ENCODE peak calls at places on chromosome 13, in ten cellular contexts. One of them, this sample, is unnamed.

GRCh38 chr13:36430247-36431203 is 1.8 kb upstream of the CCNA1 start:
- DNase-seq in cardiac fibroblast: no peak
- DNase-seq in ascending aorta: no peak
- DNase-seq in heart left ventricle: no peak
- DNase-seq in left ventricle myocardium inferior: peak
- DNase-seq in AG10803: no peak
- DNase-seq in HFF-Myc: no peak
- DNase-seq in stomach: peak
- DNase-seq in A549: no peak
- DNase-seq in psoas muscle: no peak
- DNase-seq in this sample: no peak

GRCh38 chr13:102310691-102311432 is 91.0 kb downstream of the FGF14 start:
- DNase-seq in psoas muscle: peak
- DNase-seq in left ventricle myocardium inferior: peak
- DNase-seq in ascending aorta: no peak
- DNase-seq in AG10803: no peak
- DNase-seq in A549: no peak
- DNase-seq in cardiac fibroblast: no peak
- DNase-seq in HFF-Myc: no peak
- DNase-seq in stomach: no peak
- DNase-seq in heart left ventricle: peak
- DNase-seq in this sample: no peak

GRCh38 chr13:51861728-51862300 is at the start of gene CCDC70:
- DNase-seq in psoas muscle: no peak
- DNase-seq in cardiac fibroblast: no peak
- DNase-seq in left ventricle myocardium inferior: no peak
- DNase-seq in stomach: no peak
- DNase-seq in AG10803: no peak
- DNase-seq in heart left ventricle: no peak
- DNase-seq in A549: no peak
- DNase-seq in ascending aorta: no peak
- DNase-seq in HFF-Myc: no peak
- DNase-seq in this sample: no peak

GRCh38 chr13:38265135-38265497 is 84.5 kb upstream of the UFM1 start:
- DNase-seq in heart left ventricle: no peak
- DNase-seq in A549: no peak
- DNase-seq in psoas muscle: no peak
- DNase-seq in stomach: no peak
- DNase-seq in ascending aorta: no peak
- DNase-seq in cardiac fibroblast: no peak
- DNase-seq in left ventricle myocardium inferior: no peak
- DNase-seq in AG10803: no peak
- DNase-seq in HFF-Myc: no peak
- DNase-seq in this sample: no peak

GRCh38 chr13:77084755-77085154 is 57.8 kb upstream of the FBXL3 start:
- DNase-seq in psoas muscle: no peak
- DNase-seq in stomach: no peak
- DNase-seq in cardiac fibroblast: no peak
- DNase-seq in AG10803: no peak
- DNase-seq in A549: no peak
- DNase-seq in heart left ventricle: no peak
- DNase-seq in left ventricle myocardium inferior: no peak
- DNase-seq in HFF-Myc: no peak
- DNase-seq in ascending aorta: no peak
- DNase-seq in this sample: no peak

GRCh38 chr13:45341799-45342584 is 1.0 kb upstream of the TPT1 start:
- DNase-seq in stomach: peak
- DNase-seq in ascending aorta: peak
- DNase-seq in A549: no peak
- DNase-seq in left ventricle myocardium inferior: peak
- DNase-seq in HFF-Myc: no peak
- DNase-seq in cardiac fibroblast: peak
- DNase-seq in AG10803: peak
- DNase-seq in psoas muscle: peak
- DNase-seq in heart left ventricle: no peak
- DNase-seq in this sample: no peak

GRCh38 chr13:95982144-95982543 is 71.1 kb downstream of the UGGT2 start:
- DNase-seq in ascending aorta: no peak
- DNase-seq in left ventricle myocardium inferior: no peak
- DNase-seq in psoas muscle: no peak
- DNase-seq in heart left ventricle: no peak
- DNase-seq in cardiac fibroblast: no peak
- DNase-seq in HFF-Myc: no peak
- DNase-seq in stomach: no peak
- DNase-seq in AG10803: no peak
- DNase-seq in A549: no peak
- DNase-seq in this sample: no peak

GRCh38 chr13:27981006-27981708 is 7.3 kb downstream of the URAD start:
- DNase-seq in AG10803: no peak
- DNase-seq in heart left ventricle: no peak
- DNase-seq in A549: no peak
- DNase-seq in stomach: no peak
- DNase-seq in HFF-Myc: no peak
- DNase-seq in psoas muscle: no peak
- DNase-seq in cardiac fibroblast: no peak
- DNase-seq in ascending aorta: no peak
- DNase-seq in left ventricle myocardium inferior: no peak
- DNase-seq in this sample: no peak

GRCh38 chr13:46166221-46166584 is 15.8 kb downstream of the LCP1 start:
- DNase-seq in AG10803: no peak
- DNase-seq in heart left ventricle: no peak
- DNase-seq in cardiac fibroblast: no peak
- DNase-seq in A549: no peak
- DNase-seq in left ventricle myocardium inferior: no peak
- DNase-seq in stomach: no peak
- DNase-seq in ascending aorta: no peak
- DNase-seq in psoas muscle: no peak
- DNase-seq in HFF-Myc: no peak
- DNase-seq in this sample: no peak

GRCh38 chr13:104204177-104204576 is 1138.0 kb upstream of the SLC10A2 start:
- DNase-seq in left ventricle myocardium inferior: no peak
- DNase-seq in ascending aorta: no peak
- DNase-seq in AG10803: no peak
- DNase-seq in heart left ventricle: no peak
- DNase-seq in cardiac fibroblast: no peak
- DNase-seq in A549: no peak
- DNase-seq in HFF-Myc: no peak
- DNase-seq in stomach: no peak
- DNase-seq in psoas muscle: no peak
- DNase-seq in this sample: no peak

GRCh38 chr13:35744566-35745203 is 268.2 kb upstream of the MAB21L1 start:
- DNase-seq in A549: no peak
- DNase-seq in left ventricle myocardium inferior: no peak
- DNase-seq in cardiac fibroblast: peak
- DNase-seq in stomach: no peak
- DNase-seq in AG10803: no peak
- DNase-seq in HFF-Myc: no peak
- DNase-seq in ascending aorta: no peak
- DNase-seq in psoas muscle: no peak
- DNase-seq in heart left ventricle: no peak
- DNase-seq in this sample: no peak

GRCh38 chr13:102779426-102780159 is 6.0 kb upstream of the TEX30 start:
- DNase-seq in cardiac fibroblast: no peak
- DNase-seq in stomach: no peak
- DNase-seq in AG10803: no peak
- DNase-seq in psoas muscle: no peak
- DNase-seq in A549: no peak
- DNase-seq in ascending aorta: no peak
- DNase-seq in HFF-Myc: no peak
- DNase-seq in heart left ventricle: no peak
- DNase-seq in left ventricle myocardium inferior: no peak
- DNase-seq in this sample: peak

GRCh38 chr13:40377783-40378182 is 288.7 kb downstream of the FOXO1 start:
- DNase-seq in cardiac fibroblast: peak
- DNase-seq in stomach: no peak
- DNase-seq in heart left ventricle: no peak
- DNase-seq in ascending aorta: no peak
- DNase-seq in A549: no peak
- DNase-seq in AG10803: peak
- DNase-seq in HFF-Myc: no peak
- DNase-seq in psoas muscle: no peak
- DNase-seq in left ventricle myocardium inferior: no peak
- DNase-seq in this sample: no peak

GRCh38 chr13:41059466-41059865 is 1.8 kb upstream of the WBP4 start:
- DNase-seq in HFF-Myc: no peak
- DNase-seq in ascending aorta: no peak
- DNase-seq in left ventricle myocardium inferior: no peak
- DNase-seq in AG10803: peak
- DNase-seq in stomach: no peak
- DNase-seq in heart left ventricle: no peak
- DNase-seq in cardiac fibroblast: peak
- DNase-seq in A549: no peak
- DNase-seq in psoas muscle: no peak
- DNase-seq in this sample: no peak

DNA sequence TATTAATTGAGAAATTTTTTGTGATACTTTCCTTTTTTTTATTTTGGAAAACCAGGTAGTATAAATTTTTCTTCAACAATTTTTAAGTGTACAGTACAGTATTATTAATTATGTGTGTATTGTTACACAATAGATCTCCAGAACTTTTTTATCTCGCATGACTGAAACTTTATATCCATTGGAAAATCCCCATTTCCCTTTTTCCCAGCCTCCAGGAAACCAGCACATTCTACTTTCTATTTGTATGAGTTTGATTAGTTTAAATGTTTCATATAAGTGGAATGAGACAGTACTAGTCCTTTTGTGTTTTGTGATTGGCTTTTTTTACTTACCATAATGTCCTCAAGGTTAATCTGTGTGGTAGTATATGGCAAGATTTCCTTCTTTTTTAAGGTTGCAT is 399.5 kb upstream of the ARGLU1 start:
- DNase-seq in ascending aorta: no peak
- DNase-seq in heart left ventricle: no peak
- DNase-seq in left ventricle myocardium inferior: no peak
- DNase-seq in AG10803: no peak
- DNase-seq in A549: no peak
- DNase-seq in psoas muscle: no peak
- DNase-seq in stomach: no peak
- DNase-seq in HFF-Myc: no peak
- DNase-seq in cardiac fibroblast: no peak
- DNase-seq in this sample: no peak
- H3K4me3 ChIP-seq in ascending aorta: no peak
- H3K4me3 ChIP-seq in heart left ventricle: no peak
- H3K4me3 ChIP-seq in left ventricle myocardium inferior: no peak
- H3K4me3 ChIP-seq in AG10803: no peak
- H3K4me3 ChIP-seq in A549: no peak
- H3K4me3 ChIP-seq in psoas muscle: no peak
- H3K4me3 ChIP-seq in stomach: no peak
- H3K4me3 ChIP-seq in HFF-Myc: no peak
- H3K4me3 ChIP-seq in cardiac fibroblast: no peak
- H3K4me3 ChIP-seq in this sample: no peak

DNA sequence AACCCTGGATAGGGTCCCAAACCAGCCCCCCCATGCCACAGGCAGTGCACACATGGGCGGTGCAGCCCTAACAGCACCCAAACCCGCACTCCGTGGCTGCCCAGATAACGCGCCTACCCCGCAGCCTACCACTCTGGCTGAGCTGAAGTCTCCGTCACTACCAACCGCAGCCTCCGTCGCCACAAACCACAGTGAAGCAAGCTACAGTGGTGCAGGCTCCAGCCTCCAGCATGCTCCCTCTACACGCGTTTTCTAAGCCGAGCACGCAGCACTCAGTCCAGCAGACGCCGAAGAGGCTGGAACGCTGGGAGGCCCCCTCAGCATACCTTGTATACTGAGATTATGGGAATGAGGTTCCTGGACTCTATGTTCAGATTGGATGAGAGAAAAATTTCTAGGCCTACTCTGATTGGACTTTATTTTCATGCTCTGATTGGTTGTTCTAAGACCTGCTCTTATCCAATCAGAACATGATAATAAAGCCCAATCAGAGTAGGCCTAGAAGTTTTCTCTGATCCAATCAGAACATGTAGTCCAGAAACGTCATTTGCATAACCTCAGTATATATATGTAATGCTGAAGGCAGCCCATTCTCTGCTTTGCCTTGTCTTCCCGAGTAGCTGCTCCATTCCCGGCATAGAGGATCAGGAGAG is 56.7 kb upstream of the C1QTNF9B start:
- DNase-seq in AG10803: no peak
- DNase-seq in A549: no peak
- DNase-seq in left ventricle myocardium inferior: no peak
- DNase-seq in psoas muscle: no peak
- DNase-seq in ascending aorta: no peak
- DNase-seq in cardiac fibroblast: no peak
- DNase-seq in stomach: no peak
- DNase-seq in heart left ventricle: no peak
- DNase-seq in HFF-Myc: no peak
- DNase-seq in this sample: no peak
- H3K4me3 ChIP-seq in AG10803: no peak
- H3K4me3 ChIP-seq in A549: no peak
- H3K4me3 ChIP-seq in left ventricle myocardium inferior: no peak
- H3K4me3 ChIP-seq in psoas muscle: no peak
- H3K4me3 ChIP-seq in ascending aorta: no peak
- H3K4me3 ChIP-seq in cardiac fibroblast: no peak
- H3K4me3 ChIP-seq in stomach: no peak
- H3K4me3 ChIP-seq in heart left ventricle: no peak
- H3K4me3 ChIP-seq in HFF-Myc: no peak
- H3K4me3 ChIP-seq in this sample: no peak

GRCh38 chr13:59744747-59745394 is 418.9 kb downstream of the DIAPH3 start:
- DNase-seq in ascending aorta: no peak
- DNase-seq in A549: no peak
- DNase-seq in left ventricle myocardium inferior: no peak
- DNase-seq in heart left ventricle: no peak
- DNase-seq in HFF-Myc: no peak
- DNase-seq in cardiac fibroblast: peak
- DNase-seq in psoas muscle: no peak
- DNase-seq in AG10803: peak
- DNase-seq in stomach: no peak
- DNase-seq in this sample: no peak
- H3K4me3 ChIP-seq in ascending aorta: no peak
- H3K4me3 ChIP-seq in A549: no peak
- H3K4me3 ChIP-seq in left ventricle myocardium inferior: no peak
- H3K4me3 ChIP-seq in heart left ventricle: no peak
- H3K4me3 ChIP-seq in HFF-Myc: no peak
- H3K4me3 ChIP-seq in cardiac fibroblast: no peak
- H3K4me3 ChIP-seq in psoas muscle: no peak
- H3K4me3 ChIP-seq in AG10803: no peak
- H3K4me3 ChIP-seq in stomach: no peak
- H3K4me3 ChIP-seq in this sample: no peak

GRCh38 chr13:71968025-71968424 is 101.0 kb upstream of the DACH1 start:
- DNase-seq in A549: no peak
- DNase-seq in heart left ventricle: no peak
- DNase-seq in stomach: no peak
- DNase-seq in left ventricle myocardium inferior: no peak
- DNase-seq in HFF-Myc: no peak
- DNase-seq in AG10803: no peak
- DNase-seq in psoas muscle: no peak
- DNase-seq in cardiac fibroblast: no peak
- DNase-seq in ascending aorta: no peak
- DNase-seq in this sample: no peak

GRCh38 chr13:71962126-71962525 is 95.1 kb upstream of the DACH1 start:
- DNase-seq in cardiac fibroblast: no peak
- DNase-seq in stomach: no peak
- DNase-seq in ascending aorta: no peak
- DNase-seq in left ventricle myocardium inferior: no peak
- DNase-seq in AG10803: no peak
- DNase-seq in psoas muscle: no peak
- DNase-seq in HFF-Myc: no peak
- DNase-seq in heart left ventricle: no peak
- DNase-seq in A549: no peak
- DNase-seq in this sample: no peak

GRCh38 chr13:71962735-71963134 is 95.7 kb upstream of the DACH1 start:
- DNase-seq in stomach: no peak
- DNase-seq in A549: no peak
- DNase-seq in cardiac fibroblast: no peak
- DNase-seq in ascending aorta: no peak
- DNase-seq in psoas muscle: no peak
- DNase-seq in AG10803: no peak
- DNase-seq in left ventricle myocardium inferior: no peak
- DNase-seq in HFF-Myc: no peak
- DNase-seq in heart left ventricle: no peak
- DNase-seq in this sample: no peak

GRCh38 chr13:71964491-71965108 is 97.6 kb upstream of the DACH1 start:
- DNase-seq in psoas muscle: no peak
- DNase-seq in ascending aorta: no peak
- DNase-seq in left ventricle myocardium inferior: no peak
- DNase-seq in heart left ventricle: no peak
- DNase-seq in AG10803: no peak
- DNase-seq in HFF-Myc: no peak
- DNase-seq in cardiac fibroblast: no peak
- DNase-seq in stomach: no peak
- DNase-seq in A549: no peak
- DNase-seq in this sample: no peak
- H3K4me3 ChIP-seq in psoas muscle: no peak
- H3K4me3 ChIP-seq in ascending aorta: no peak
- H3K4me3 ChIP-seq in left ventricle myocardium inferior: no peak
- H3K4me3 ChIP-seq in heart left ventricle: peak
- H3K4me3 ChIP-seq in AG10803: no peak
- H3K4me3 ChIP-seq in HFF-Myc: no peak
- H3K4me3 ChIP-seq in cardiac fibroblast: no peak
- H3K4me3 ChIP-seq in stomach: no peak
- H3K4me3 ChIP-seq in A549: no peak
- H3K4me3 ChIP-seq in this sample: no peak

This sample was measured in CD8-positive, alpha-beta T cell.